ENCODE peak calls at places on chromosome 1, in nine cellular contexts. E, W, U, Z, J, X, K, L and V are unnamed samples.

GRCh38 chr1:222914861-222915632 is 100.2 kb downstream of the DISP1 start:
- DNase-seq in E (peak), W (no peak), U (no peak), Z (peak), J (peak), X (no peak), K (peak), L (no peak), V (no peak)

GRCh38 chr1:153598309-153599172 is 14.4 kb downstream of the S100A16 start:
- DNase-seq in E (peak), W (no peak), U (no peak), Z (peak), J (no peak), X (no peak), K (peak), L (peak), V (peak)

GRCh38 chr1:196611873-196612272 is 3.6 kb upstream of the KCNT2 start:
- DNase-seq in E (no peak), W (no peak), U (no peak), Z (no peak), J (no peak), X (no peak), K (no peak), L (peak), V (no peak)

GRCh38 chr1:206489980-206490534 is 17.3 kb upstream of the RASSF5 start:
- DNase-seq in E (peak), W (peak), U (no peak), Z (peak), J (peak), X (peak), K (peak), L (peak), V (peak)

GRCh38 chr1:211831558-211832323 is 1.2 kb upstream of the LPGAT1 start:
- DNase-seq in E (no peak), W (no peak), U (no peak), Z (no peak), J (no peak), X (no peak), K (no peak), L (no peak), V (no peak)

GRCh38 chr1:115545791-115546733 is 95.7 kb upstream of the VANGL1 start:
- DNase-seq in E (peak), W (no peak), U (peak), Z (peak), J (peak), X (peak), K (peak), L (peak), V (peak)

GRCh38 chr1:178055093-178055492 is 38.8 kb upstream of the RASAL2 start:
- DNase-seq in E (peak), W (peak), U (no peak), Z (no peak), J (peak), X (peak), K (no peak), L (peak), V (peak)

GRCh38 chr1:89069955-89070354 is 4.9 kb upstream of the GBP1 start:
- DNase-seq in E (peak), W (no peak), U (no peak), Z (no peak), J (no peak), X (no peak), K (no peak), L (no peak), V (no peak)

GRCh38 chr1:50471967-50472366 is 48.7 kb upstream of the DMRTA2 start:
- DNase-seq in E (no peak), W (no peak), U (no peak), Z (no peak), J (no peak), X (no peak), K (no peak), L (peak), V (no peak)

GRCh38 chr1:217333939-217334338 is 297.0 kb downstream of the GPATCH2 start:
- DNase-seq in E (peak), W (no peak), U (peak), Z (peak), J (peak), X (peak), K (peak), L (peak), V (peak)

GRCh38 chr1:3903141-3904005 is 3.3 kb upstream of the C1orf174 start:
- DNase-seq in E (no peak), W (no peak), U (no peak), Z (no peak), J (no peak), X (no peak), K (no peak), L (no peak), V (no peak)

GRCh38 chr1:95604784-95605183 is 370.8 kb downstream of the RWDD3 start:
- DNase-seq in E (no peak), W (no peak), U (no peak), Z (no peak), J (no peak), X (no peak), K (no peak), L (no peak), V (no peak)

GRCh38 chr1:91165033-91165654 is 143.3 kb upstream of the ZNF644 start:
- DNase-seq in E (peak), W (peak), U (peak), Z (peak), J (peak), X (peak), K (peak), L (peak), V (peak)

GRCh38 chr1:226111865-226112395 is 49.4 kb downstream of the H3-3A start:
- DNase-seq in E (no peak), W (no peak), U (no peak), Z (no peak), J (no peak), X (no peak), K (no peak), L (no peak), V (no peak)

GRCh38 chr1:47508900-47509488 is 71.2 kb downstream of the FOXD2 start:
- DNase-seq in E (no peak), W (no peak), U (no peak), Z (no peak), J (no peak), X (peak), K (no peak), L (peak), V (no peak)

GRCh38 chr1:227240983-227241382 is 77.3 kb downstream of the CDC42BPA start:
- DNase-seq in E (no peak), W (no peak), U (no peak), Z (no peak), J (no peak), X (no peak), K (no peak), L (no peak), V (no peak)

GRCh38 chr1:227234998-227235405 is 83.3 kb downstream of the CDC42BPA start:
- DNase-seq in E (peak), W (no peak), U (peak), Z (peak), J (peak), X (no peak), K (peak), L (peak), V (peak)
- TF ChIP-seq CTCF in E (peak), W (no peak), U (peak), Z (peak), J (peak), X (peak), K (peak), L (peak), V (peak)

DNA sequence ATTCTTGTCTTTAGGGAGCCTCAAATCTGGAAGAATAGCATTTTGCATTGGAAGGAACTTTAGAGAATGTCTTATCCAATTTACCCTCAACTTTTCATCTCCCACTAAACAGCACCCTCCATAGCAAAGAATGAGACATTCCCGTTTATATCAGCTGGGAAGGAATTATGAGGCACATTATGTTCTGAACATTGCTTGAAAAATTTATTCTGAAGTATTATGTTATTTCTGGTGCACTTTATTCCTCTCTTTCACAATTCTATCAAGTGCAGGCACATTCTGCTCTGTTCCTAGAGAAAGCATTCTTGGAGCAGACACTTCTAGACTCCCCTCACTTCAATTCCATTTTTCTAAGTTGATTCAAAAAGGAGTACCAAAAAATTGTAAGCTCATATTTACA is 147.9 kb downstream of the EDEM3 start:
- DNase-seq in E (no peak), W (no peak), U (no peak), Z (no peak), J (no peak), X (no peak), K (no peak), L (no peak), V (no peak)
- TF ChIP-seq CTCF in E (no peak), W (no peak), U (no peak), Z (no peak), J (no peak), X (no peak), K (no peak), L (no peak), V (no peak)

GRCh38 chr1:201982923-201983805 is 716 bp downstream of the RNPEP start:
- DNase-seq in E (peak), W (peak), U (peak), Z (peak), J (peak), X (peak), K (peak), L (peak), V (peak)
- TF ChIP-seq CTCF in E (peak), W (no peak), U (peak), Z (peak), J (peak), X (no peak), K (peak), L (peak), V (peak)

GRCh38 chr1:17911789-17912188 is 156.7 kb downstream of the ACTL8 start:
- DNase-seq in E (no peak), W (no peak), U (no peak), Z (no peak), J (no peak), X (no peak), K (no peak), L (no peak), V (no peak)

GRCh38 chr1:17912491-17912890 is 157.4 kb downstream of the ACTL8 start:
- DNase-seq in E (no peak), W (no peak), U (no peak), Z (no peak), J (no peak), X (no peak), K (no peak), L (no peak), V (no peak)

GRCh38 chr1:17908945-17909344 is 153.8 kb downstream of the ACTL8 start:
- DNase-seq in E (no peak), W (no peak), U (no peak), Z (no peak), J (no peak), X (no peak), K (no peak), L (no peak), V (no peak)

GRCh38 chr1:17913326-17914115 is 158.4 kb downstream of the ACTL8 start:
- DNase-seq in E (no peak), W (no peak), U (no peak), Z (no peak), J (no peak), X (no peak), K (no peak), L (no peak), V (no peak)

GRCh38 chr1:17909634-17910033 is 154.5 kb downstream of the ACTL8 start:
- DNase-seq in E (peak), W (no peak), U (no peak), Z (peak), J (peak), X (peak), K (peak), L (peak), V (peak)
- TF ChIP-seq CTCF in E (peak), W (no peak), U (peak), Z (peak), J (peak), X (peak), K (peak), L (peak), V (peak)

GRCh38 chr1:104874044-104874443 is 1124.3 kb downstream of the AMY1C start:
- DNase-seq in E (no peak), W (no peak), U (no peak), Z (no peak), J (no peak), X (no peak), K (no peak), L (no peak), V (no peak)

GRCh38 chr1:104878203-104878911 is 1128.7 kb downstream of the AMY1C start:
- DNase-seq in E (no peak), W (no peak), U (no peak), Z (no peak), J (peak), X (peak), K (no peak), L (peak), V (peak)
- TF ChIP-seq CTCF in E (no peak), W (no peak), U (no peak), Z (no peak), J (no peak), X (no peak), K (no peak), L (peak), V (peak)

GRCh38 chr1:227131193-227131592 is 187.1 kb downstream of the CDC42BPA start:
- DNase-seq in E (peak), W (no peak), U (peak), Z (peak), J (peak), X (no peak), K (peak), L (peak), V (no peak)
- TF ChIP-seq CTCF in E (peak), W (no peak), U (peak), Z (peak), J (peak), X (peak), K (peak), L (peak), V (peak)

GRCh38 chr1:10519016-10519417 is 44.3 kb downstream of the PEX14 start:
- DNase-seq in E (no peak), W (peak), U (no peak), Z (no peak), J (no peak), X (no peak), K (no peak), L (peak), V (no peak)
- TF ChIP-seq CTCF in E (no peak), W (no peak), U (no peak), Z (peak), J (no peak), X (no peak), K (no peak), L (no peak), V (no peak)

GRCh38 chr1:23804183-23804582 is 3.6 kb upstream of the GALE start:
- DNase-seq in E (no peak), W (no peak), U (no peak), Z (no peak), J (no peak), X (peak), K (no peak), L (peak), V (peak)
- TF ChIP-seq CTCF in E (peak), W (no peak), U (peak), Z (peak), J (no peak), X (peak), K (peak), L (peak), V (peak)

DNA sequence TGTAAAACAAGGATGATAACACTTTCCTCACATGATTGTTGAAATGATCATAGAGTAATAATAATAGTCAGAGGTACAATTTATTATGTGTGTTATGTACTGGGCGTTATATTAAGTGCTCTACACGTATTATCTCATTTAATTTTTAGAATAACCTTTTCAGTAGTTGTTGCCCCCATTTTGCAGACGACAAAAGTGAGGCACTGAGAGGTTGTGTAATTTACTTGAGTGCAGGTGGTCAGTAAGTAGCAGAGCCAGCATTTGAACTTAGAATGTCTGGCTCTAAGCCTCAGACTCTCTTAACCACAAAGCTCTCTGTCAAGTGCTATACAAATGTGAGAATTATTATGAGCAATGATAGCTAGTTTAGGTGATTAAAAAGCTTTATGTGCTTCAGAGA is 96.4 kb upstream of the UBE2U start:
- DNase-seq in E (no peak), W (no peak), U (no peak), Z (no peak), J (no peak), X (no peak), K (peak), L (no peak), V (no peak)
- TF ChIP-seq CTCF in E (no peak), W (no peak), U (no peak), Z (no peak), J (no peak), X (no peak), K (no peak), L (no peak), V (no peak)

DNA sequence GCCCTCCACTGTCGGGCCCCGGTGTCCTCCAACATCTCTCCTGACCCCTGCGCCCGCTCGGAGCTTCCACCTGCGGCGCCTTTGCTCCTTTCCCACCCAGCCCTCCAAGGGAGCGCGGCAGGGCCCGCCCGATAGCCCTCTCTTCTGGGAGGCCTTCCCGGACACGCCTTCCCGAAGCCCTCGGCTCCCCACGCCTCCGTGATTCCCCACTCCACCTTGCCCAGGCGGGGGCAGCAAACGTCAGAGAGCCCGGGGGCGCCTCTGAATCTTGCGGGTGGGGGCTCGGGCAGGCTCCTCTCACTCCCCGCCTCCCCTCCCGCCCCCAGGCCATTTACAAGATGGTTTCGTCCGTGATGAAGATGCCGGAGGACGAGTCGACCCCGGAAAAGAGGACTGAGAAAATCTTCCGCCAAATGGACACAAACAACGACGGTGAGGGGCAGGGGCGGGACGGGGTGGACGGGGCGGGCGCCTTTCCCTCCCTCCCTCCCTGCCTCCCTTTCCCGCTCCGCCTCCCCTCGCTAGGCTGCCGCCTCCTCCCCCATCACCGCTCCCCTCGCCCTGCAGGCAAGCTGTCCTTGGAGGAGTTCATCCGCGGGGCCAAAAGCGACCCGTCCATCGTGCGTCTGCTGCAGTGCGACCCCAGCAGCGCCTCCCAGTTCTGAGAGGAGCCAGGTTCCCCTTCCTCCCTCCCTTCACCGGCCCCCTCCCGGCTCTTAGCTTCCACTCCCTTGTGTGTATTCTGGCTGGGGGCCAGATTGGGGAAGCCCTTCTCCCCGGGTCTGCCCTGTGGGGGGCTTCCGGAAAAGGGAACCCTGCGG is 7.1 kb downstream of the HPCA start:
- DNase-seq in E (peak), W (no peak), U (no peak), Z (peak), J (no peak), X (peak), K (peak), L (peak), V (no peak)
- TF ChIP-seq CTCF in E (no peak), W (no peak), U (no peak), Z (no peak), J (no peak), X (peak), K (no peak), L (peak), V (peak)